ENCODE peak calls at places on chromosomes 12 and 14, in seven cellular contexts. One of them, this sample, is unnamed.

GRCh38 chr14:100031506-100032281 is 33.5 kb upstream of the EVL start:
- DNase-seq in tibial nerve: peak; percentile 67
- DNase-seq in RPMI7951: peak; percentile 96
- DNase-seq in GM23248: peak; percentile 100
- DNase-seq in stimulated activated naive CD8-positive, alpha-beta T cell treated with anti-CD3 and anti-CD28 coated beads, Interleukin-15, amount 100 ng/mL, for 72 hours: no peak
- DNase-seq in left lung: peak; percentile 39
- DNase-seq in frontal cortex: peak; percentile 22
- DNase-seq in this sample: peak; percentile 99

GRCh38 chr12:106739815-106740552 is 34.5 kb upstream of the RIC8B start:
- DNase-seq in stimulated activated naive CD8-positive, alpha-beta T cell treated with anti-CD3 and anti-CD28 coated beads, Interleukin-15, amount 100 ng/mL, for 72 hours: no peak
- DNase-seq in frontal cortex: no peak
- DNase-seq in RPMI7951: peak; percentile 59
- DNase-seq in left lung: no peak
- DNase-seq in tibial nerve: no peak
- DNase-seq in GM23248: peak; percentile 24
- DNase-seq in this sample: peak; percentile 35

GRCh38 chr14:99568567-99569560 is 35.1 kb downstream of the CCDC85C start:
- DNase-seq in GM23248: peak; percentile 36
- DNase-seq in RPMI7951: peak; percentile 47
- DNase-seq in tibial nerve: peak; percentile 46
- DNase-seq in stimulated activated naive CD8-positive, alpha-beta T cell treated with anti-CD3 and anti-CD28 coated beads, Interleukin-15, amount 100 ng/mL, for 72 hours: no peak
- DNase-seq in frontal cortex: no peak
- DNase-seq in left lung: no peak
- DNase-seq in this sample: peak; percentile 63

GRCh38 chr12:507261-507853 is 47.6 kb downstream of the B4GALNT3 start:
- DNase-seq in left lung: no peak
- DNase-seq in GM23248: no peak
- DNase-seq in tibial nerve: no peak
- DNase-seq in stimulated activated naive CD8-positive, alpha-beta T cell treated with anti-CD3 and anti-CD28 coated beads, Interleukin-15, amount 100 ng/mL, for 72 hours: no peak
- DNase-seq in frontal cortex: no peak
- DNase-seq in RPMI7951: no peak
- DNase-seq in this sample: no peak

GRCh38 chr12:52566847-52567291 is 6.8 kb downstream of the KRT74 start:
- DNase-seq in RPMI7951: no peak
- DNase-seq in tibial nerve: no peak
- DNase-seq in frontal cortex: no peak
- DNase-seq in stimulated activated naive CD8-positive, alpha-beta T cell treated with anti-CD3 and anti-CD28 coated beads, Interleukin-15, amount 100 ng/mL, for 72 hours: no peak
- DNase-seq in GM23248: no peak
- DNase-seq in left lung: no peak
- DNase-seq in this sample: no peak

GRCh38 chr12:108394196-108394595 is 55.1 kb upstream of the CMKLR1 start:
- DNase-seq in GM23248: peak; percentile 43
- DNase-seq in left lung: no peak
- DNase-seq in stimulated activated naive CD8-positive, alpha-beta T cell treated with anti-CD3 and anti-CD28 coated beads, Interleukin-15, amount 100 ng/mL, for 72 hours: no peak
- DNase-seq in RPMI7951: peak; percentile 90
- DNase-seq in tibial nerve: no peak
- DNase-seq in frontal cortex: no peak
- DNase-seq in this sample: no peak

GRCh38 chr12:6554168-6554989 is 1.5 kb downstream of the IFFO1 start:
- DNase-seq in RPMI7951: peak; percentile 84
- DNase-seq in tibial nerve: peak; percentile 83
- DNase-seq in frontal cortex: no peak
- DNase-seq in left lung: peak; percentile 74
- DNase-seq in stimulated activated naive CD8-positive, alpha-beta T cell treated with anti-CD3 and anti-CD28 coated beads, Interleukin-15, amount 100 ng/mL, for 72 hours: peak; percentile 80
- DNase-seq in GM23248: peak; percentile 85
- DNase-seq in this sample: peak; percentile 72

GRCh38 chr12:32266756-32267155 is 132.6 kb upstream of the FGD4 start:
- DNase-seq in left lung: no peak
- DNase-seq in frontal cortex: no peak
- DNase-seq in RPMI7951: no peak
- DNase-seq in stimulated activated naive CD8-positive, alpha-beta T cell treated with anti-CD3 and anti-CD28 coated beads, Interleukin-15, amount 100 ng/mL, for 72 hours: no peak
- DNase-seq in tibial nerve: no peak
- DNase-seq in GM23248: no peak
- DNase-seq in this sample: no peak

GRCh38 chr12:132492522-132492921 is 2.6 kb downstream of the FBRSL1 start:
- DNase-seq in left lung: no peak
- DNase-seq in RPMI7951: no peak
- DNase-seq in stimulated activated naive CD8-positive, alpha-beta T cell treated with anti-CD3 and anti-CD28 coated beads, Interleukin-15, amount 100 ng/mL, for 72 hours: peak; percentile 39
- DNase-seq in tibial nerve: no peak
- DNase-seq in frontal cortex: no peak
- DNase-seq in GM23248: no peak
- DNase-seq in this sample: no peak

GRCh38 chr14:99383457-99384428 is 96.9 kb downstream of the SETD3 start:
- DNase-seq in stimulated activated naive CD8-positive, alpha-beta T cell treated with anti-CD3 and anti-CD28 coated beads, Interleukin-15, amount 100 ng/mL, for 72 hours: no peak
- DNase-seq in GM23248: no peak
- DNase-seq in tibial nerve: no peak
- DNase-seq in RPMI7951: no peak
- DNase-seq in frontal cortex: no peak
- DNase-seq in left lung: no peak
- DNase-seq in this sample: no peak

GRCh38 chr12:52506858-52507715 is 13.1 kb downstream of the KRT5 start:
- DNase-seq in tibial nerve: no peak
- DNase-seq in frontal cortex: no peak
- DNase-seq in RPMI7951: peak; percentile 43
- DNase-seq in left lung: no peak
- DNase-seq in stimulated activated naive CD8-positive, alpha-beta T cell treated with anti-CD3 and anti-CD28 coated beads, Interleukin-15, amount 100 ng/mL, for 72 hours: no peak
- DNase-seq in GM23248: peak; percentile 77
- DNase-seq in this sample: peak; percentile 65

GRCh38 chr12:10910380-10910779 is 1.0 kb upstream of the TAS2R13 start:
- DNase-seq in tibial nerve: no peak
- DNase-seq in GM23248: no peak
- DNase-seq in RPMI7951: no peak
- DNase-seq in stimulated activated naive CD8-positive, alpha-beta T cell treated with anti-CD3 and anti-CD28 coated beads, Interleukin-15, amount 100 ng/mL, for 72 hours: no peak
- DNase-seq in frontal cortex: no peak
- DNase-seq in left lung: no peak
- DNase-seq in this sample: no peak

GRCh38 chr12:130227641-130228040 is 65.4 kb downstream of the FZD10 start:
- DNase-seq in tibial nerve: no peak
- DNase-seq in frontal cortex: no peak
- DNase-seq in GM23248: no peak
- DNase-seq in left lung: no peak
- DNase-seq in RPMI7951: no peak
- DNase-seq in stimulated activated naive CD8-positive, alpha-beta T cell treated with anti-CD3 and anti-CD28 coated beads, Interleukin-15, amount 100 ng/mL, for 72 hours: no peak
- DNase-seq in this sample: no peak

GRCh38 chr14:70045715-70046535 is 142.8 kb downstream of the SLC8A3 start:
- DNase-seq in stimulated activated naive CD8-positive, alpha-beta T cell treated with anti-CD3 and anti-CD28 coated beads, Interleukin-15, amount 100 ng/mL, for 72 hours: no peak
- DNase-seq in GM23248: peak; percentile 63
- DNase-seq in tibial nerve: no peak
- DNase-seq in left lung: peak; percentile 54
- DNase-seq in RPMI7951: peak; percentile 63
- DNase-seq in frontal cortex: peak; percentile 67
- DNase-seq in this sample: peak; percentile 48

GRCh38 chr14:61281186-61281676 is at the start of gene TMEM30B:
- DNase-seq in GM23248: no peak
- DNase-seq in left lung: peak; percentile 88
- DNase-seq in stimulated activated naive CD8-positive, alpha-beta T cell treated with anti-CD3 and anti-CD28 coated beads, Interleukin-15, amount 100 ng/mL, for 72 hours: no peak
- DNase-seq in tibial nerve: no peak
- DNase-seq in frontal cortex: no peak
- DNase-seq in RPMI7951: no peak
- DNase-seq in this sample: no peak

GRCh38 chr12:7787574-7788315 is 1.5 kb upstream of the NANOG start:
- DNase-seq in stimulated activated naive CD8-positive, alpha-beta T cell treated with anti-CD3 and anti-CD28 coated beads, Interleukin-15, amount 100 ng/mL, for 72 hours: no peak
- DNase-seq in left lung: no peak
- DNase-seq in tibial nerve: no peak
- DNase-seq in RPMI7951: no peak
- DNase-seq in frontal cortex: no peak
- DNase-seq in GM23248: peak; percentile 6
- DNase-seq in this sample: no peak

GRCh38 chr12:6076776-6077700 is 47.4 kb downstream of the VWF start:
- DNase-seq in frontal cortex: no peak
- DNase-seq in RPMI7951: no peak
- DNase-seq in stimulated activated naive CD8-positive, alpha-beta T cell treated with anti-CD3 and anti-CD28 coated beads, Interleukin-15, amount 100 ng/mL, for 72 hours: no peak
- DNase-seq in left lung: no peak
- DNase-seq in tibial nerve: no peak
- DNase-seq in GM23248: no peak
- DNase-seq in this sample: no peak

GRCh38 chr12:19856389-19856788 is 417.1 kb downstream of the AEBP2 start:
- DNase-seq in tibial nerve: no peak
- DNase-seq in stimulated activated naive CD8-positive, alpha-beta T cell treated with anti-CD3 and anti-CD28 coated beads, Interleukin-15, amount 100 ng/mL, for 72 hours: no peak
- DNase-seq in GM23248: peak; percentile 26
- DNase-seq in RPMI7951: no peak
- DNase-seq in frontal cortex: no peak
- DNase-seq in left lung: no peak
- DNase-seq in this sample: peak; percentile 24

GRCh38 chr14:105577339-105577861 is 51.0 kb downstream of the TMEM121 start:
- DNase-seq in frontal cortex: no peak
- DNase-seq in stimulated activated naive CD8-positive, alpha-beta T cell treated with anti-CD3 and anti-CD28 coated beads, Interleukin-15, amount 100 ng/mL, for 72 hours: no peak
- DNase-seq in left lung: no peak
- DNase-seq in GM23248: no peak
- DNase-seq in RPMI7951: no peak
- DNase-seq in tibial nerve: no peak
- DNase-seq in this sample: no peak

GRCh38 chr12:132560421-132560830 is 50.0 kb downstream of the LRCOL1 start:
- DNase-seq in RPMI7951: no peak
- DNase-seq in tibial nerve: no peak
- DNase-seq in left lung: no peak
- DNase-seq in frontal cortex: no peak
- DNase-seq in stimulated activated naive CD8-positive, alpha-beta T cell treated with anti-CD3 and anti-CD28 coated beads, Interleukin-15, amount 100 ng/mL, for 72 hours: peak; percentile 28
- DNase-seq in GM23248: peak; percentile 33
- DNase-seq in this sample: no peak

GRCh38 chr14:54857830-54858269 is 44.8 kb downstream of the GCH1 start:
- DNase-seq in GM23248: no peak
- DNase-seq in stimulated activated naive CD8-positive, alpha-beta T cell treated with anti-CD3 and anti-CD28 coated beads, Interleukin-15, amount 100 ng/mL, for 72 hours: no peak
- DNase-seq in tibial nerve: no peak
- DNase-seq in frontal cortex: no peak
- DNase-seq in left lung: no peak
- DNase-seq in RPMI7951: no peak
- DNase-seq in this sample: no peak

GRCh38 chr14:91410781-91411536 is 6.7 kb downstream of the CCDC88C start:
- DNase-seq in stimulated activated naive CD8-positive, alpha-beta T cell treated with anti-CD3 and anti-CD28 coated beads, Interleukin-15, amount 100 ng/mL, for 72 hours: no peak
- DNase-seq in GM23248: no peak
- DNase-seq in frontal cortex: no peak
- DNase-seq in tibial nerve: no peak
- DNase-seq in left lung: no peak
- DNase-seq in RPMI7951: no peak
- DNase-seq in this sample: no peak

GRCh38 chr14:35754671-35755070 is 54.4 kb downstream of the RALGAPA1 start:
- DNase-seq in stimulated activated naive CD8-positive, alpha-beta T cell treated with anti-CD3 and anti-CD28 coated beads, Interleukin-15, amount 100 ng/mL, for 72 hours: no peak
- DNase-seq in RPMI7951: no peak
- DNase-seq in left lung: no peak
- DNase-seq in frontal cortex: no peak
- DNase-seq in tibial nerve: no peak
- DNase-seq in GM23248: no peak
- DNase-seq in this sample: no peak

GRCh38 chr14:37583358-37584210 is 11.5 kb downstream of the FOXA1 start:
- DNase-seq in stimulated activated naive CD8-positive, alpha-beta T cell treated with anti-CD3 and anti-CD28 coated beads, Interleukin-15, amount 100 ng/mL, for 72 hours: no peak
- DNase-seq in left lung: no peak
- DNase-seq in frontal cortex: no peak
- DNase-seq in GM23248: no peak
- DNase-seq in RPMI7951: no peak
- DNase-seq in tibial nerve: no peak
- DNase-seq in this sample: no peak

GRCh38 chr14:58541623-58542022 is 96.1 kb upstream of the DACT1 start:
- DNase-seq in left lung: no peak
- DNase-seq in tibial nerve: no peak
- DNase-seq in stimulated activated naive CD8-positive, alpha-beta T cell treated with anti-CD3 and anti-CD28 coated beads, Interleukin-15, amount 100 ng/mL, for 72 hours: no peak
- DNase-seq in GM23248: no peak
- DNase-seq in frontal cortex: no peak
- DNase-seq in RPMI7951: no peak
- DNase-seq in this sample: no peak

GRCh38 chr12:253116-253831 is 9.4 kb downstream of the SLC6A13 start:
- DNase-seq in GM23248: peak; percentile 22
- DNase-seq in frontal cortex: no peak
- DNase-seq in stimulated activated naive CD8-positive, alpha-beta T cell treated with anti-CD3 and anti-CD28 coated beads, Interleukin-15, amount 100 ng/mL, for 72 hours: no peak
- DNase-seq in left lung: no peak
- DNase-seq in RPMI7951: no peak
- DNase-seq in tibial nerve: no peak
- DNase-seq in this sample: no peak

GRCh38 chr12:79547044-79547734 is 143.6 kb downstream of the PAWR start:
- DNase-seq in left lung: no peak
- DNase-seq in RPMI7951: peak; percentile 71
- DNase-seq in stimulated activated naive CD8-positive, alpha-beta T cell treated with anti-CD3 and anti-CD28 coated beads, Interleukin-15, amount 100 ng/mL, for 72 hours: no peak
- DNase-seq in tibial nerve: no peak
- DNase-seq in frontal cortex: no peak
- DNase-seq in GM23248: peak; percentile 89
- DNase-seq in this sample: peak; percentile 82

GRCh38 chr12:103588680-103589079 is 1.6 kb downstream of the STAB2 start:
- DNase-seq in RPMI7951: no peak
- DNase-seq in GM23248: no peak
- DNase-seq in tibial nerve: no peak
- DNase-seq in frontal cortex: no peak
- DNase-seq in stimulated activated naive CD8-positive, alpha-beta T cell treated with anti-CD3 and anti-CD28 coated beads, Interleukin-15, amount 100 ng/mL, for 72 hours: no peak
- DNase-seq in left lung: no peak
- DNase-seq in this sample: no peak

GRCh38 chr14:54669759-54670630 is 103.1 kb downstream of the SAMD4A start:
- DNase-seq in frontal cortex: no peak
- DNase-seq in left lung: no peak
- DNase-seq in tibial nerve: peak; percentile 48
- DNase-seq in stimulated activated naive CD8-positive, alpha-beta T cell treated with anti-CD3 and anti-CD28 coated beads, Interleukin-15, amount 100 ng/mL, for 72 hours: peak; percentile 53
- DNase-seq in RPMI7951: peak; percentile 59
- DNase-seq in GM23248: peak; percentile 88
- DNase-seq in this sample: peak; percentile 85

GRCh38 chr14:47549886-47550285 is 125.5 kb downstream of the MDGA2 start:
- DNase-seq in GM23248: no peak
- DNase-seq in stimulated activated naive CD8-positive, alpha-beta T cell treated with anti-CD3 and anti-CD28 coated beads, Interleukin-15, amount 100 ng/mL, for 72 hours: no peak
- DNase-seq in frontal cortex: no peak
- DNase-seq in tibial nerve: no peak
- DNase-seq in RPMI7951: no peak
- DNase-seq in left lung: no peak
- DNase-seq in this sample: no peak

GRCh38 chr12:83954939-83955601 is 957.5 kb downstream of the SLC6A15 start:
- DNase-seq in RPMI7951: no peak
- DNase-seq in GM23248: peak; percentile 5
- DNase-seq in tibial nerve: no peak
- DNase-seq in stimulated activated naive CD8-positive, alpha-beta T cell treated with anti-CD3 and anti-CD28 coated beads, Interleukin-15, amount 100 ng/mL, for 72 hours: no peak
- DNase-seq in left lung: no peak
- DNase-seq in frontal cortex: no peak
- DNase-seq in this sample: no peak